ENCODE peak calls at places on chromosomes 13 and 19, in eight cellular contexts. One of them, this sample, is unnamed.

GRCh38 chr13:101556676-101557121 is 104.2 kb downstream of the ITGBL1 start:
- DNase-seq in MM.1S: no peak
- DNase-seq in CD4-positive, alpha-beta T cell: no peak
- DNase-seq in activated T-helper 1 cell treated with Interleukin-2 at 50 U/mL for 16 hours: no peak
- DNase-seq in RCC 7860: no peak
- DNase-seq in aorta: no peak
- DNase-seq in stimulated activated CD4-positive, alpha-beta T cell treated with anti-CD3 and anti-CD28 coated beads, TNF-alpha, amount 100 ng/mL, for 48 hours: no peak
- DNase-seq in DMS 273 treated with DMSO at 0.1 percent for 48 hours: no peak
- DNase-seq in this sample: no peak

GRCh38 chr13:69857188-69857821 is 250.3 kb upstream of the ATXN8OS start:
- DNase-seq in MM.1S: peak; percentile 40
- DNase-seq in CD4-positive, alpha-beta T cell: no peak
- DNase-seq in activated T-helper 1 cell treated with Interleukin-2 at 50 U/mL for 16 hours: no peak
- DNase-seq in RCC 7860: peak; percentile 49
- DNase-seq in aorta: no peak
- DNase-seq in stimulated activated CD4-positive, alpha-beta T cell treated with anti-CD3 and anti-CD28 coated beads, TNF-alpha, amount 100 ng/mL, for 48 hours: no peak
- DNase-seq in DMS 273 treated with DMSO at 0.1 percent for 48 hours: peak; percentile 4
- DNase-seq in this sample: peak; percentile 75

GRCh38 chr13:85095887-85096286 is 703.3 kb downstream of the SLITRK6 start:
- DNase-seq in MM.1S: no peak
- DNase-seq in CD4-positive, alpha-beta T cell: no peak
- DNase-seq in activated T-helper 1 cell treated with Interleukin-2 at 50 U/mL for 16 hours: no peak
- DNase-seq in RCC 7860: no peak
- DNase-seq in aorta: no peak
- DNase-seq in stimulated activated CD4-positive, alpha-beta T cell treated with anti-CD3 and anti-CD28 coated beads, TNF-alpha, amount 100 ng/mL, for 48 hours: no peak
- DNase-seq in DMS 273 treated with DMSO at 0.1 percent for 48 hours: no peak
- DNase-seq in this sample: no peak

GRCh38 chr19:10095948-10096614 is 6.4 kb downstream of the ANGPTL6 start:
- DNase-seq in MM.1S: peak; percentile 96
- DNase-seq in CD4-positive, alpha-beta T cell: peak; percentile 78
- DNase-seq in activated T-helper 1 cell treated with Interleukin-2 at 50 U/mL for 16 hours: peak; percentile 89
- DNase-seq in RCC 7860: peak; percentile 68
- DNase-seq in aorta: peak; percentile 92
- DNase-seq in stimulated activated CD4-positive, alpha-beta T cell treated with anti-CD3 and anti-CD28 coated beads, TNF-alpha, amount 100 ng/mL, for 48 hours: peak; percentile 83
- DNase-seq in DMS 273 treated with DMSO at 0.1 percent for 48 hours: peak; percentile 77
- DNase-seq in this sample: peak; percentile 95

GRCh38 chr13:100588350-100589177 is at the start of gene GGACT:
- DNase-seq in MM.1S: peak; percentile 80
- DNase-seq in CD4-positive, alpha-beta T cell: peak; percentile 73
- DNase-seq in activated T-helper 1 cell treated with Interleukin-2 at 50 U/mL for 16 hours: peak; percentile 85
- DNase-seq in RCC 7860: no peak
- DNase-seq in aorta: peak; percentile 80
- DNase-seq in stimulated activated CD4-positive, alpha-beta T cell treated with anti-CD3 and anti-CD28 coated beads, TNF-alpha, amount 100 ng/mL, for 48 hours: peak; percentile 65
- DNase-seq in DMS 273 treated with DMSO at 0.1 percent for 48 hours: no peak
- DNase-seq in this sample: peak; percentile 56

GRCh38 chr13:42996584-42996983 is 4.5 kb upstream of the EPSTI1 start:
- DNase-seq in MM.1S: no peak
- DNase-seq in CD4-positive, alpha-beta T cell: no peak
- DNase-seq in activated T-helper 1 cell treated with Interleukin-2 at 50 U/mL for 16 hours: no peak
- DNase-seq in RCC 7860: no peak
- DNase-seq in aorta: no peak
- DNase-seq in stimulated activated CD4-positive, alpha-beta T cell treated with anti-CD3 and anti-CD28 coated beads, TNF-alpha, amount 100 ng/mL, for 48 hours: no peak
- DNase-seq in DMS 273 treated with DMSO at 0.1 percent for 48 hours: no peak
- DNase-seq in this sample: peak; percentile 77

GRCh38 chr13:89923731-89924130 is 1423.8 kb upstream of the MIR17HG start:
- DNase-seq in MM.1S: no peak
- DNase-seq in CD4-positive, alpha-beta T cell: no peak
- DNase-seq in activated T-helper 1 cell treated with Interleukin-2 at 50 U/mL for 16 hours: no peak
- DNase-seq in RCC 7860: no peak
- DNase-seq in aorta: no peak
- DNase-seq in stimulated activated CD4-positive, alpha-beta T cell treated with anti-CD3 and anti-CD28 coated beads, TNF-alpha, amount 100 ng/mL, for 48 hours: no peak
- DNase-seq in DMS 273 treated with DMSO at 0.1 percent for 48 hours: no peak
- DNase-seq in this sample: peak; percentile 23

GRCh38 chr13:104810242-104810641 is 1725.2 kb downstream of the EFNB2 start:
- DNase-seq in MM.1S: no peak
- DNase-seq in CD4-positive, alpha-beta T cell: no peak
- DNase-seq in activated T-helper 1 cell treated with Interleukin-2 at 50 U/mL for 16 hours: no peak
- DNase-seq in RCC 7860: no peak
- DNase-seq in aorta: no peak
- DNase-seq in stimulated activated CD4-positive, alpha-beta T cell treated with anti-CD3 and anti-CD28 coated beads, TNF-alpha, amount 100 ng/mL, for 48 hours: no peak
- DNase-seq in DMS 273 treated with DMSO at 0.1 percent for 48 hours: no peak
- DNase-seq in this sample: no peak

GRCh38 chr13:103726808-103727207 is 660.6 kb upstream of the SLC10A2 start:
- DNase-seq in MM.1S: no peak
- DNase-seq in CD4-positive, alpha-beta T cell: no peak
- DNase-seq in activated T-helper 1 cell treated with Interleukin-2 at 50 U/mL for 16 hours: no peak
- DNase-seq in RCC 7860: no peak
- DNase-seq in aorta: no peak
- DNase-seq in stimulated activated CD4-positive, alpha-beta T cell treated with anti-CD3 and anti-CD28 coated beads, TNF-alpha, amount 100 ng/mL, for 48 hours: no peak
- DNase-seq in DMS 273 treated with DMSO at 0.1 percent for 48 hours: no peak
- DNase-seq in this sample: no peak

GRCh38 chr13:95185851-95186250 is 115.4 kb downstream of the ABCC4 start:
- DNase-seq in MM.1S: no peak
- DNase-seq in CD4-positive, alpha-beta T cell: peak; percentile 24
- DNase-seq in activated T-helper 1 cell treated with Interleukin-2 at 50 U/mL for 16 hours: peak; percentile 27
- DNase-seq in RCC 7860: no peak
- DNase-seq in aorta: no peak
- DNase-seq in stimulated activated CD4-positive, alpha-beta T cell treated with anti-CD3 and anti-CD28 coated beads, TNF-alpha, amount 100 ng/mL, for 48 hours: no peak
- DNase-seq in DMS 273 treated with DMSO at 0.1 percent for 48 hours: no peak
- DNase-seq in this sample: no peak

GRCh38 chr13:103883152-103883551 is 816.9 kb upstream of the SLC10A2 start:
- DNase-seq in MM.1S: no peak
- DNase-seq in CD4-positive, alpha-beta T cell: no peak
- DNase-seq in activated T-helper 1 cell treated with Interleukin-2 at 50 U/mL for 16 hours: no peak
- DNase-seq in RCC 7860: peak; percentile 95
- DNase-seq in aorta: peak; percentile 78
- DNase-seq in stimulated activated CD4-positive, alpha-beta T cell treated with anti-CD3 and anti-CD28 coated beads, TNF-alpha, amount 100 ng/mL, for 48 hours: no peak
- DNase-seq in DMS 273 treated with DMSO at 0.1 percent for 48 hours: no peak
- DNase-seq in this sample: peak; percentile 98

GRCh38 chr13:66341038-66341437 is 889.1 kb downstream of the PCDH9 start:
- DNase-seq in MM.1S: no peak
- DNase-seq in CD4-positive, alpha-beta T cell: no peak
- DNase-seq in activated T-helper 1 cell treated with Interleukin-2 at 50 U/mL for 16 hours: no peak
- DNase-seq in RCC 7860: no peak
- DNase-seq in aorta: no peak
- DNase-seq in stimulated activated CD4-positive, alpha-beta T cell treated with anti-CD3 and anti-CD28 coated beads, TNF-alpha, amount 100 ng/mL, for 48 hours: no peak
- DNase-seq in DMS 273 treated with DMSO at 0.1 percent for 48 hours: no peak
- DNase-seq in this sample: no peak

GRCh38 chr13:33490461-33491327 is 205.1 kb upstream of the STARD13 start:
- DNase-seq in MM.1S: no peak
- DNase-seq in CD4-positive, alpha-beta T cell: no peak
- DNase-seq in activated T-helper 1 cell treated with Interleukin-2 at 50 U/mL for 16 hours: no peak
- DNase-seq in RCC 7860: no peak
- DNase-seq in aorta: peak; percentile 42
- DNase-seq in stimulated activated CD4-positive, alpha-beta T cell treated with anti-CD3 and anti-CD28 coated beads, TNF-alpha, amount 100 ng/mL, for 48 hours: no peak
- DNase-seq in DMS 273 treated with DMSO at 0.1 percent for 48 hours: no peak
- DNase-seq in this sample: no peak

GRCh38 chr13:102152790-102153189 is 249.1 kb downstream of the FGF14 start:
- DNase-seq in MM.1S: no peak
- DNase-seq in CD4-positive, alpha-beta T cell: no peak
- DNase-seq in activated T-helper 1 cell treated with Interleukin-2 at 50 U/mL for 16 hours: no peak
- DNase-seq in RCC 7860: no peak
- DNase-seq in aorta: no peak
- DNase-seq in stimulated activated CD4-positive, alpha-beta T cell treated with anti-CD3 and anti-CD28 coated beads, TNF-alpha, amount 100 ng/mL, for 48 hours: no peak
- DNase-seq in DMS 273 treated with DMSO at 0.1 percent for 48 hours: no peak
- DNase-seq in this sample: no peak

GRCh38 chr13:100530645-100531044 is 57.9 kb downstream of the GGACT start:
- DNase-seq in MM.1S: no peak
- DNase-seq in CD4-positive, alpha-beta T cell: no peak
- DNase-seq in activated T-helper 1 cell treated with Interleukin-2 at 50 U/mL for 16 hours: no peak
- DNase-seq in RCC 7860: no peak
- DNase-seq in aorta: no peak
- DNase-seq in stimulated activated CD4-positive, alpha-beta T cell treated with anti-CD3 and anti-CD28 coated beads, TNF-alpha, amount 100 ng/mL, for 48 hours: no peak
- DNase-seq in DMS 273 treated with DMSO at 0.1 percent for 48 hours: no peak
- DNase-seq in this sample: no peak

GRCh38 chr13:41547253-41548000 is 90.1 kb downstream of the RGCC start:
- DNase-seq in MM.1S: no peak
- DNase-seq in CD4-positive, alpha-beta T cell: no peak
- DNase-seq in activated T-helper 1 cell treated with Interleukin-2 at 50 U/mL for 16 hours: no peak
- DNase-seq in RCC 7860: no peak
- DNase-seq in aorta: no peak
- DNase-seq in stimulated activated CD4-positive, alpha-beta T cell treated with anti-CD3 and anti-CD28 coated beads, TNF-alpha, amount 100 ng/mL, for 48 hours: no peak
- DNase-seq in DMS 273 treated with DMSO at 0.1 percent for 48 hours: no peak
- DNase-seq in this sample: no peak

GRCh38 chr13:77611068-77611467 is 75.6 kb downstream of the SCEL start:
- DNase-seq in MM.1S: no peak
- DNase-seq in CD4-positive, alpha-beta T cell: no peak
- DNase-seq in activated T-helper 1 cell treated with Interleukin-2 at 50 U/mL for 16 hours: no peak
- DNase-seq in RCC 7860: no peak
- DNase-seq in aorta: no peak
- DNase-seq in stimulated activated CD4-positive, alpha-beta T cell treated with anti-CD3 and anti-CD28 coated beads, TNF-alpha, amount 100 ng/mL, for 48 hours: no peak
- DNase-seq in DMS 273 treated with DMSO at 0.1 percent for 48 hours: no peak
- DNase-seq in this sample: no peak

GRCh38 chr19:8571006-8571411 is 6.2 kb downstream of the MYO1F start:
- DNase-seq in MM.1S: peak; percentile 53
- DNase-seq in CD4-positive, alpha-beta T cell: peak; percentile 56
- DNase-seq in activated T-helper 1 cell treated with Interleukin-2 at 50 U/mL for 16 hours: peak; percentile 55
- DNase-seq in RCC 7860: peak; percentile 26
- DNase-seq in aorta: peak; percentile 74
- DNase-seq in stimulated activated CD4-positive, alpha-beta T cell treated with anti-CD3 and anti-CD28 coated beads, TNF-alpha, amount 100 ng/mL, for 48 hours: no peak
- DNase-seq in DMS 273 treated with DMSO at 0.1 percent for 48 hours: no peak
- DNase-seq in this sample: no peak

GRCh38 chr19:56120371-56121179 is 520 bp downstream of the ZNF787 start:
- DNase-seq in MM.1S: peak; percentile 82
- DNase-seq in CD4-positive, alpha-beta T cell: peak; percentile 53
- DNase-seq in activated T-helper 1 cell treated with Interleukin-2 at 50 U/mL for 16 hours: peak; percentile 78
- DNase-seq in RCC 7860: peak; percentile 65
- DNase-seq in aorta: peak; percentile 90
- DNase-seq in stimulated activated CD4-positive, alpha-beta T cell treated with anti-CD3 and anti-CD28 coated beads, TNF-alpha, amount 100 ng/mL, for 48 hours: peak; percentile 66
- DNase-seq in DMS 273 treated with DMSO at 0.1 percent for 48 hours: peak; percentile 45
- DNase-seq in this sample: peak; percentile 82

GRCh38 chr19:1571358-1571757 is 3.2 kb upstream of the MEX3D start:
- DNase-seq in MM.1S: no peak
- DNase-seq in CD4-positive, alpha-beta T cell: no peak
- DNase-seq in activated T-helper 1 cell treated with Interleukin-2 at 50 U/mL for 16 hours: no peak
- DNase-seq in RCC 7860: no peak
- DNase-seq in aorta: no peak
- DNase-seq in stimulated activated CD4-positive, alpha-beta T cell treated with anti-CD3 and anti-CD28 coated beads, TNF-alpha, amount 100 ng/mL, for 48 hours: no peak
- DNase-seq in DMS 273 treated with DMSO at 0.1 percent for 48 hours: no peak
- DNase-seq in this sample: no peak

GRCh38 chr13:32639502-32640105 is 53.4 kb downstream of the PDS5B start:
- DNase-seq in MM.1S: peak; percentile 50
- DNase-seq in CD4-positive, alpha-beta T cell: peak; percentile 34
- DNase-seq in activated T-helper 1 cell treated with Interleukin-2 at 50 U/mL for 16 hours: peak; percentile 15
- DNase-seq in RCC 7860: peak; percentile 10
- DNase-seq in aorta: peak; percentile 63
- DNase-seq in stimulated activated CD4-positive, alpha-beta T cell treated with anti-CD3 and anti-CD28 coated beads, TNF-alpha, amount 100 ng/mL, for 48 hours: no peak
- DNase-seq in DMS 273 treated with DMSO at 0.1 percent for 48 hours: peak; percentile 1
- DNase-seq in this sample: peak; percentile 80

GRCh38 chr13:113398963-113399754 is 35.2 kb upstream of the GRTP1 start:
- DNase-seq in MM.1S: no peak
- DNase-seq in CD4-positive, alpha-beta T cell: no peak
- DNase-seq in activated T-helper 1 cell treated with Interleukin-2 at 50 U/mL for 16 hours: no peak
- DNase-seq in RCC 7860: no peak
- DNase-seq in aorta: no peak
- DNase-seq in stimulated activated CD4-positive, alpha-beta T cell treated with anti-CD3 and anti-CD28 coated beads, TNF-alpha, amount 100 ng/mL, for 48 hours: no peak
- DNase-seq in DMS 273 treated with DMSO at 0.1 percent for 48 hours: no peak
- DNase-seq in this sample: no peak

GRCh38 chr19:10517760-10518443 is 655 bp upstream of the S1PR5 start:
- DNase-seq in MM.1S: no peak
- DNase-seq in CD4-positive, alpha-beta T cell: no peak
- DNase-seq in activated T-helper 1 cell treated with Interleukin-2 at 50 U/mL for 16 hours: no peak
- DNase-seq in RCC 7860: peak; percentile 17
- DNase-seq in aorta: peak; percentile 66
- DNase-seq in stimulated activated CD4-positive, alpha-beta T cell treated with anti-CD3 and anti-CD28 coated beads, TNF-alpha, amount 100 ng/mL, for 48 hours: no peak
- DNase-seq in DMS 273 treated with DMSO at 0.1 percent for 48 hours: no peak
- DNase-seq in this sample: no peak

GRCh38 chr13:113954046-113954841 is 19.6 kb downstream of the C13orf46 start:
- DNase-seq in MM.1S: no peak
- DNase-seq in CD4-positive, alpha-beta T cell: no peak
- DNase-seq in activated T-helper 1 cell treated with Interleukin-2 at 50 U/mL for 16 hours: no peak
- DNase-seq in RCC 7860: no peak
- DNase-seq in aorta: peak; percentile 30
- DNase-seq in stimulated activated CD4-positive, alpha-beta T cell treated with anti-CD3 and anti-CD28 coated beads, TNF-alpha, amount 100 ng/mL, for 48 hours: no peak
- DNase-seq in DMS 273 treated with DMSO at 0.1 percent for 48 hours: no peak
- DNase-seq in this sample: no peak

GRCh38 chr13:51000576-51001260 is 91.1 kb downstream of the RNASEH2B start:
- DNase-seq in MM.1S: no peak
- DNase-seq in CD4-positive, alpha-beta T cell: no peak
- DNase-seq in activated T-helper 1 cell treated with Interleukin-2 at 50 U/mL for 16 hours: no peak
- DNase-seq in RCC 7860: no peak
- DNase-seq in aorta: no peak
- DNase-seq in stimulated activated CD4-positive, alpha-beta T cell treated with anti-CD3 and anti-CD28 coated beads, TNF-alpha, amount 100 ng/mL, for 48 hours: no peak
- DNase-seq in DMS 273 treated with DMSO at 0.1 percent for 48 hours: peak; percentile 83
- DNase-seq in this sample: no peak

GRCh38 chr19:29831041-29831548 is 19.3 kb downstream of the CCNE1 start:
- DNase-seq in MM.1S: no peak
- DNase-seq in CD4-positive, alpha-beta T cell: peak; percentile 47
- DNase-seq in activated T-helper 1 cell treated with Interleukin-2 at 50 U/mL for 16 hours: peak; percentile 47
- DNase-seq in RCC 7860: peak; percentile 5
- DNase-seq in aorta: no peak
- DNase-seq in stimulated activated CD4-positive, alpha-beta T cell treated with anti-CD3 and anti-CD28 coated beads, TNF-alpha, amount 100 ng/mL, for 48 hours: peak; percentile 41
- DNase-seq in DMS 273 treated with DMSO at 0.1 percent for 48 hours: no peak
- DNase-seq in this sample: peak; percentile 56